ENCODE peak calls at places on chromosomes 12 and 14, in four cellular contexts. X, R, M and W are unnamed samples.

GRCh38 chr12:129657179-129657578 is 246.6 kb downstream of the TMEM132D start:
- DNase-seq in X (no peak), M (no peak), R (no peak), W (no peak)

GRCh38 chr12:107400686-107401447 is 284.7 kb upstream of the PWP1 start:
- DNase-seq in M (no peak), R (peak), X (no peak), W (no peak)

GRCh38 chr14:68639518-68640292 is 153.2 kb downstream of the ZFP36L1 start:
- DNase-seq in M (no peak), R (no peak), X (no peak), W (no peak)

GRCh38 chr12:50013361-50014147 is 11.7 kb downstream of the RACGAP1 start:
- DNase-seq in X (no peak), R (no peak), M (no peak), W (no peak)

GRCh38 chr14:46769292-46769691 is 117.7 kb upstream of the RPL10L start:
- DNase-seq in X (no peak), M (no peak), R (no peak), W (no peak)

GRCh38 chr12:13405961-13406703 is 209.6 kb downstream of the EMP1 start:
- DNase-seq in X (no peak), R (no peak), M (no peak), W (no peak)

GRCh38 chr12:65168606-65169310 is 625 bp upstream of the LEMD3 start:
- DNase-seq in M (no peak), X (no peak), R (no peak), W (no peak)

GRCh38 chr12:11650279-11650696 is 814 bp downstream of the ETV6 start:
- DNase-seq in M (peak), X (no peak), R (peak), W (no peak)

GRCh38 chr12:96338852-96339478 is 61.3 kb downstream of the CDK17 start:
- DNase-seq in R (no peak), X (no peak), M (no peak), W (peak)

GRCh38 chr12:94038605-94039004 is 109.8 kb upstream of the PLXNC1 start:
- DNase-seq in X (no peak), M (no peak), R (no peak), W (no peak)

GRCh38 chr14:33839193-33840076 is 111.4 kb downstream of the EGLN3 start:
- DNase-seq in M (peak), X (peak), R (peak), W (peak)

GRCh38 chr12:49200882-49201594 is 12.2 kb upstream of the TUBA1A start:
- DNase-seq in M (no peak), R (peak), X (peak), W (no peak)

GRCh38 chr12:118345355-118345754 is 27.4 kb downstream of the TAOK3 start:
- DNase-seq in M (no peak), R (no peak), X (peak), W (no peak)

GRCh38 chr12:55927588-55928502 is at the start of gene PYM1:
- DNase-seq in M (peak), R (peak), X (peak), W (peak)

GRCh38 chr14:64812412-64812811 is 67.3 kb downstream of the SPTB start:
- DNase-seq in X (no peak), M (peak), R (no peak), W (no peak)

GRCh38 chr14:93729993-93730392 is 58.3 kb downstream of the PRIMA1 start:
- DNase-seq in X (no peak), R (no peak), M (no peak), W (no peak)
- TF ChIP-seq FOXJ3 in X (no peak), R (no peak), M (no peak), W (no peak)

DNA sequence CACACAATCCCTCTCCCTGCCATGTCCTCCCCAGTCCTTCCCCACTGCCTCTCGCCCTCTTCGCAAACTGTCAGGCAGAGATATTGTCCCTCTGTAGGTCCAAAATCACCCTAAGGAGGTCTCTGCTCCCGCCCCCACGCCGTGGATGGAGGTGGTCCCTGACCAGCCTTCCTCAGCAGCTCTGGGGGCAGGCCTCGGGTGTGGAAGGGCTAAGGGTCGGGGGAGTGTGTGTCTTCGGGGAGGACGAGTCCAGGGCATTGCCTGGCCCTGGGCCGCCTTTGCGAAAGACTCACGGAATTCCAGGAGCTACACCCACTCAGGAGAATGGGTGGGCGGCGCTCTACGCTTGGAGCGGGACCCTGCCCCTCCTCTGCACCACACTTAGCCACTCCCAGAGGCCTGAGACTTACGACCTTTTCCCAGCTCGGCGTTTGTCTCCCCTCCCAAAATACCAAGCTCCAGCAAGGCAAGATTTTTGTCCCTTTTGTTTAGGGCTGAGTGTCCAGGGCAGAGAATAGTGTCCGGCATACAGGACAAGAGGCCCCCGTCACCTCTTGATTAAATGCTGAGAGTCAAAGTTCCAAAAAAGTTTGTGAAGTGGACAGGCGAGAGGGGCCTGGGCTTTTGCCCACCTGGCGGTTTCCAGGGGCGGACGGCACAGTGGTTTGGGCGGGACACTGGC is 881 bp downstream of the PYGL start:
- DNase-seq in M (peak), R (no peak), X (peak), W (peak)
- TF ChIP-seq FOXJ3 in M (no peak), R (no peak), X (no peak), W (peak)

GRCh38 chr14:92900660-92901059 is 22.3 kb upstream of the CHGA start:
- DNase-seq in X (no peak), M (no peak), R (no peak), W (no peak)
- TF ChIP-seq FOXJ3 in X (no peak), M (no peak), R (no peak), W (no peak)

GRCh38 chr14:73771848-73772705 is 57.9 kb upstream of the PNMA1 start:
- DNase-seq in X (peak), R (peak), M (peak), W (peak)
- TF ChIP-seq FOXJ3 in X (no peak), R (no peak), M (no peak), W (peak)

GRCh38 chr12:15322164-15323054 is at the start of gene PTPRO:
- DNase-seq in R (peak), M (peak), X (no peak), W (no peak)
- TF ChIP-seq FOXJ3 in R (no peak), M (no peak), X (no peak), W (no peak)

DNA sequence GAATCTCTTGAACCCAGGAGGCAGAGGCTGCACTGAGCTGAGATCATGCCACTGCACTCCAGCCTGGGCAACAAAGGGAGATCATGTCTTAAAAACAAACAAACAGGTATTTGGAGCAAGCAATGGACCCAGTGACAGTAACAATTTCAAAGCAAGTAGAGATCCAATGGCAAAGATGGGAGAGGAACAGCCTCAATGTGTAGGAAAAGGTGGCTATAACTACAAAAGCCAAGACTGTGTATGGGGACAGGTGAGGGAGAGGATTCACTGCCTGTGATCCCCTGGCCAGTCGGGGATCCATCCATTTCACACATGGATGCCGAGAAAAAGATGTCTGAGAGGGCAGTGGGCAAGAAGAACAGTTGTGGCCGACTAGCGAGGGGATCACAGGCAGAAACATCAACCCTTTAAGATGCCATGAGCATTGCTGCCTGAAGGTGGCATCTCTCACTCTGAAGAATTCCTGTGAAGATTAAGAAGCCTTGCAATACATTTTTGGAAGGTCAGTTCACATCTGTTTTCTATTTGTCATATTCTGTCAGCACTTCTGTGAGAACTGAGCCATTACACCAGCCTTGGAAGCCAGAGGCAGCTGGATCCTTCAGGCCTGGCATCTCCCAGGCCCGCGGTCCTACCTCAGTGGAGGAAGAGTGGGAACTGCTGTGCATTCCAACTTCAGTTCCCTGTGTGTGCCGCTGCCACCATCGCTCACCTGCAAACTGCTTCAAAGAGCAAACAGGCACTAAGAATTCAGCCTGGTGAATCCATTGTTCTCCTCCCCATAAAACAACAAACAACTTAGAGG is 54.5 kb upstream of the FRS2 start:
- DNase-seq in M (peak), X (peak), R (peak), W (peak)
- TF ChIP-seq FOXJ3 in M (no peak), X (no peak), R (no peak), W (no peak)

GRCh38 chr14:32330356-32331226 is 1.5 kb downstream of the AKAP6 start:
- DNase-seq in M (no peak), X (peak), R (no peak), W (no peak)

GRCh38 chr14:32331227-32331597 is 2.1 kb downstream of the AKAP6 start:
- DNase-seq in R (no peak), X (peak), M (no peak), W (no peak)

GRCh38 chr14:32329146-32329545 is at the start of gene AKAP6:
- DNase-seq in X (no peak), R (peak), M (no peak), W (no peak)

GRCh38 chr14:32327255-32327961 is 1.7 kb upstream of the AKAP6 start:
- DNase-seq in M (no peak), X (no peak), R (no peak), W (no peak)

GRCh38 chr14:32329690-32330290 is 692 bp downstream of the AKAP6 start:
- DNase-seq in R (no peak), M (no peak), X (no peak), W (no peak)
- TF ChIP-seq FOXJ3 in R (no peak), M (no peak), X (no peak), W (no peak)

GRCh38 chr12:70467476-70467875 is 101.4 kb downstream of the KCNMB4 start:
- DNase-seq in R (no peak), M (no peak), X (no peak), W (no peak)
- TF ChIP-seq FOXJ3 in R (no peak), M (no peak), X (no peak), W (no peak)